ENCODE peak calls at places on chromosomes 13 and 19, in seven cellular contexts. C is Peyer's patch; K is tibial artery; X is foreskin keratinocyte; Y is Calu3; B is CD8-positive, alpha-beta T cell; O is pancreas. S is an unnamed sample.

GRCh38 chr13:105255472-105255871 is 1280.0 kb downstream of the EFNB2 start:
- DNase-seq in C (no peak), B (no peak), Y (no peak), O (no peak), K (no peak), X (no peak), S (no peak)

GRCh38 chr13:86051134-86052103 is 252.2 kb upstream of the SLITRK6 start:
- DNase-seq in B (no peak), K (no peak), X (peak; percentile 68), Y (peak; percentile 11), C (no peak), O (no peak), S (no peak)

GRCh38 chr19:41959056-41960053 is at the start of gene RABAC1:
- DNase-seq in K (peak; percentile 91), Y (peak; percentile 93), O (peak; percentile 84), C (peak; percentile 90), X (peak; percentile 88), B (peak; percentile 90), S (peak; percentile 72)

GRCh38 chr13:24161980-24162517 is 1.5 kb downstream of the SPATA13 start:
- DNase-seq in C (no peak), B (no peak), X (no peak), K (no peak), O (peak; percentile 68), Y (peak; percentile 32), S (no peak)

GRCh38 chr13:41601718-41602445 is 144.5 kb downstream of the RGCC start:
- DNase-seq in O (no peak), B (no peak), C (no peak), Y (no peak), K (no peak), X (no peak), S (no peak)

GRCh38 chr19:7926021-7926726 is at the start of gene CTXN1:
- DNase-seq in B (peak; percentile 76), K (peak; percentile 64), O (peak; percentile 66), Y (peak; percentile 79), X (no peak), C (peak; percentile 67), S (peak; percentile 73)

GRCh38 chr19:3964256-3965194 is 6.4 kb downstream of the DAPK3 start:
- DNase-seq in O (no peak), K (no peak), Y (no peak), C (no peak), B (no peak), X (no peak), S (no peak)

GRCh38 chr13:91544723-91545122 is 146.3 kb downstream of the GPC5 start:
- DNase-seq in X (no peak), K (no peak), C (no peak), O (no peak), B (no peak), Y (peak; percentile 3), S (no peak)

GRCh38 chr19:9535934-9536333 is 2.5 kb downstream of the ZNF426 start:
- DNase-seq in B (no peak), Y (no peak), O (no peak), K (no peak), C (no peak), X (peak; percentile 15), S (no peak)

GRCh38 chr13:112060899-112061366 is 6.0 kb upstream of the SOX1 start:
- DNase-seq in O (no peak), C (no peak), X (no peak), K (no peak), Y (no peak), B (no peak), S (no peak)

GRCh38 chr13:107373551-107373950 is 805.6 kb upstream of the ARGLU1 start:
- DNase-seq in X (peak; percentile 19), K (no peak), B (no peak), Y (no peak), O (no peak), C (no peak), S (no peak)

GRCh38 chr13:101283782-101284181 is 132.5 kb downstream of the NALCN start:
- DNase-seq in K (no peak), O (no peak), C (no peak), B (no peak), Y (no peak), X (peak; percentile 58), S (no peak)

GRCh38 chr19:51749979-51750378 is 1.7 kb downstream of the FPR1 start:
- DNase-seq in B (no peak), K (no peak), O (no peak), C (no peak), Y (no peak), X (no peak), S (no peak)

GRCh38 chr19:49116544-49116943 is 2.4 kb downstream of the LIN7B start:
- DNase-seq in K (peak; percentile 72), X (no peak), C (no peak), O (no peak), B (no peak), Y (no peak), S (no peak)

GRCh38 chr13:97191615-97192014 is 30.5 kb upstream of the MBNL2 start:
- DNase-seq in K (no peak), B (no peak), O (no peak), X (no peak), C (no peak), Y (no peak), S (no peak)

GRCh38 chr19:51372649-51373504 is at the start of gene NKG7:
- DNase-seq in O (no peak), B (peak; percentile 81), X (no peak), C (peak; percentile 44), Y (no peak), K (no peak), S (peak; percentile 82)

GRCh38 chr13:64697226-64697625 is 2532.9 kb downstream of the PCDH9 start:
- DNase-seq in B (no peak), X (no peak), K (no peak), C (no peak), Y (no peak), O (no peak), S (no peak)

GRCh38 chr13:91767681-91768080 is 369.3 kb downstream of the GPC5 start:
- DNase-seq in Y (no peak), O (no peak), C (no peak), K (no peak), X (no peak), B (no peak), S (no peak)

GRCh38 chr19:4067396-4068057 is 828 bp upstream of the ZBTB7A start:
- DNase-seq in Y (no peak), X (no peak), C (no peak), B (no peak), O (peak; percentile 35), K (no peak), S (no peak)

GRCh38 chr19:1054102-1055027 is 12.6 kb upstream of the ARHGAP45 start:
- DNase-seq in K (no peak), B (no peak), X (no peak), C (no peak), O (no peak), Y (no peak), S (no peak)

GRCh38 chr19:1058112-1058511 is 8.9 kb upstream of the ARHGAP45 start:
- DNase-seq in O (no peak), K (no peak), X (no peak), C (peak; percentile 50), Y (no peak), B (no peak), S (no peak)

GRCh38 chr19:1055886-1056620 is 10.9 kb upstream of the ARHGAP45 start:
- DNase-seq in X (no peak), Y (no peak), B (no peak), C (no peak), K (no peak), O (no peak), S (no peak)

GRCh38 chr19:1055028-1055425 is 11.9 kb upstream of the ARHGAP45 start:
- DNase-seq in O (no peak), X (no peak), C (no peak), B (no peak), Y (no peak), K (no peak), S (no peak)

DNA sequence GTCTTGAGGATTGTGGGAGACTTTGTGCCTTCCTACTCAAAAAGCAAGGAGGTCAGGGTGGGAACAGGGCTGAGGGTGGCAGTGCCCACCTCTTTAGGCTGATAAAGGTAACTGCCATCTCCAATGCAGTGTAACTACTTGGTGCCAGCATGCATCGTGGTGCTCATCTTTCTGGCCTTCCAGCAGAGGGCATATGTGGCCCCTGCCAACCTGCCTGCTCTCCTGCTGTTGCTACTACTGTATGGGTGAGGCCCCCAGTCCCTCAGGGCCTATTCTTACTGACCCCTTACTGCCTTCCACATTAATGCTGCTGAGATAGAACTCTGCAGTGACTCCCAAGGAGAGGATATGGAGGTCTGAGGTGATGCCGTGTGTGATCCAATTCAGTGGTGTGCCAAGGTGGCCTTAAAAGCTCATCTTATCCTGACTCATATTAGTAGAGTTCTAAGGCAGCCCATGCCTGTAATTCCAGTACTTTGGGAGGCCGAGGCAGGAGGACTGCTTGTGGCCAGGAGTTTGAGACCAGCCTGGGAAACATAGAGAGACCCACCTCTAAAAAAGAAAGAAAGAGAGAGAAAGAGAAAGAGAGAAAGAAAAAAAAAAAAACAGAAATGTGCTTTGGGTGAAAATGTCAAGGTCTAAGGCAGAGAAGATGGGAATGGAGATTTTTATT is 9.6 kb upstream of the ARHGAP45 start:
- DNase-seq in B (peak; percentile 53), K (no peak), O (no peak), X (peak; percentile 80), C (no peak), Y (peak; percentile 42), S (no peak)
- TF ChIP-seq CTCF in B (no peak), K (no peak), O (no peak), X (peak; percentile 32), C (peak; percentile 61), Y (no peak), S (peak; percentile 18)

GRCh38 chr19:58400638-58400915 is 5.1 kb downstream of the RNF225 start:
- DNase-seq in C (no peak), B (no peak), O (no peak), K (no peak), Y (no peak), X (no peak), S (no peak)

GRCh38 chr19:58399903-58400637 is 4.6 kb downstream of the RNF225 start:
- DNase-seq in B (no peak), C (no peak), Y (no peak), X (no peak), K (no peak), O (no peak), S (no peak)

GRCh38 chr19:58398545-58398944 is 3.1 kb downstream of the RNF225 start:
- DNase-seq in C (no peak), O (no peak), Y (no peak), K (no peak), X (no peak), B (no peak), S (no peak)

GRCh38 chr19:58401825-58402433 is 6.5 kb downstream of the RNF225 start:
- DNase-seq in X (no peak), Y (no peak), K (no peak), O (no peak), B (no peak), C (no peak), S (no peak)

GRCh38 chr19:58400916-58401824 is 5.7 kb downstream of the RNF225 start:
- DNase-seq in X (peak; percentile 98), C (peak; percentile 100), K (peak; percentile 100), B (peak; percentile 99), O (peak; percentile 99), Y (peak; percentile 99), S (peak; percentile 98)
- TF ChIP-seq CTCF in X (peak; percentile 19), C (peak; percentile 11), K (no peak), B (no peak), O (no peak), Y (no peak), S (no peak)

GRCh38 chr19:35340431-35340830 is 7.3 kb upstream of the FFAR1 start:
- DNase-seq in O (no peak), X (no peak), K (no peak), B (no peak), C (no peak), Y (no peak), S (no peak)
- TF ChIP-seq CTCF in O (no peak), X (no peak), K (no peak), B (no peak), C (no peak), Y (no peak), S (no peak)

GRCh38 chr13:75423383-75423782 is 58.6 kb downstream of the TBC1D4 start:
- DNase-seq in Y (no peak), K (no peak), C (no peak), B (no peak), O (no peak), X (no peak), S (no peak)
- TF ChIP-seq CTCF in Y (no peak), K (no peak), C (no peak), B (no peak), O (no peak), X (no peak), S (no peak)